ENCODE peak calls at places on chromosomes 5 and 9, in eight cellular contexts. F is heart left ventricle; I is stimulated activated CD8-positive, alpha-beta memory T cell treated with anti-CD3 and anti-CD28 coated beads, Interleukin-2, amount 100 ng/mL, for 48 hours; D is upper lobe of right lung; V is SK-N-MC; X is endothelial cell; R is amygdala; C is HL-60. Y is an unnamed sample.

GRCh38 chr5:32690153-32690552 is 21.0 kb upstream of the NPR3 start:
- DNase-seq in I (no peak), D (no peak), X (no peak), R (no peak), C (no peak), V (no peak), F (no peak), Y (no peak)

GRCh38 chr5:140342287-140342686 is 4.1 kb downstream of the HBEGF start:
- DNase-seq in I (no peak), F (no peak), C (peak), D (no peak), R (no peak), V (no peak), X (no peak), Y (no peak)

GRCh38 chr9:96256800-96257199 is 45.2 kb downstream of the HSD17B3 start:
- DNase-seq in I (no peak), R (no peak), C (no peak), F (no peak), D (no peak), X (peak), V (no peak), Y (peak)

GRCh38 chr5:57259704-57260103 is 85.8 kb downstream of the GPBP1 start:
- DNase-seq in V (no peak), I (no peak), X (no peak), F (no peak), C (no peak), R (no peak), D (no peak), Y (no peak)

GRCh38 chr9:35186524-35186923 is 24.7 kb downstream of the UNC13B start:
- DNase-seq in F (no peak), X (no peak), D (no peak), I (no peak), C (no peak), R (no peak), V (no peak), Y (no peak)

GRCh38 chr9:105118646-105119045 is 125.8 kb upstream of the SLC44A1 start:
- DNase-seq in R (no peak), V (no peak), D (no peak), C (no peak), X (no peak), I (no peak), F (no peak), Y (peak)

GRCh38 chr9:101131326-101131725 is 102.8 kb downstream of the PLPPR1 start:
- DNase-seq in F (no peak), D (no peak), V (no peak), X (no peak), R (no peak), I (no peak), C (no peak), Y (no peak)

GRCh38 chr5:851553-851952 is 767 bp upstream of the ZDHHC11 start:
- DNase-seq in C (no peak), R (no peak), I (no peak), X (no peak), F (peak), D (peak), V (no peak), Y (no peak)

GRCh38 chr9:97737429-97737828 is 40.3 kb upstream of the XPA start:
- DNase-seq in I (no peak), D (no peak), F (no peak), V (no peak), X (no peak), R (no peak), C (no peak), Y (no peak)

GRCh38 chr9:95009459-95009858 is 283.0 kb downstream of the AOPEP start:
- DNase-seq in R (no peak), F (no peak), C (no peak), I (no peak), D (no peak), X (no peak), V (no peak), Y (peak)

GRCh38 chr9:97752274-97752673 is 55.1 kb upstream of the XPA start:
- DNase-seq in C (no peak), V (no peak), F (no peak), I (no peak), R (no peak), D (no peak), X (no peak), Y (no peak)

GRCh38 chr5:42974546-42974945 is 65.6 kb downstream of the ANXA2R start:
- DNase-seq in I (no peak), C (no peak), X (no peak), R (no peak), F (no peak), V (no peak), D (no peak), Y (peak)

GRCh38 chr5:30040483-30041116 is 1152.9 kb upstream of the CDH6 start:
- DNase-seq in R (peak), I (no peak), C (peak), D (no peak), X (peak), V (peak), F (no peak), Y (peak)

GRCh38 chr5:152246401-152246800 is 158.7 kb downstream of the NMUR2 start:
- DNase-seq in F (no peak), R (no peak), D (no peak), V (no peak), C (no peak), I (no peak), X (peak), Y (peak)

GRCh38 chr5:98614341-98614740 is 159.1 kb upstream of the RGMB start:
- DNase-seq in X (no peak), F (no peak), R (no peak), D (no peak), I (no peak), V (no peak), C (no peak), Y (no peak)

GRCh38 chr5:66724336-66724735 is 128.1 kb downstream of the MAST4 start:
- DNase-seq in D (no peak), F (no peak), C (no peak), X (no peak), I (no peak), R (no peak), V (no peak), Y (no peak)

GRCh38 chr5:62587737-62588136 is 9.1 kb downstream of the LRRC70 start:
- DNase-seq in R (no peak), D (no peak), F (no peak), V (no peak), C (peak), I (no peak), X (no peak), Y (no peak)

GRCh38 chr9:98081477-98082219 is 25.1 kb downstream of the NANS start:
- DNase-seq in D (peak), C (peak), X (no peak), R (no peak), F (no peak), I (no peak), V (no peak), Y (no peak)

GRCh38 chr5:53100606-53101005 is 9.0 kb downstream of the MOCS2 start:
- DNase-seq in V (no peak), D (no peak), I (no peak), R (no peak), X (no peak), C (no peak), F (no peak), Y (no peak)

GRCh38 chr5:157309796-157310195 is 43.9 kb downstream of the CYFIP2 start:
- DNase-seq in F (no peak), X (no peak), R (no peak), I (no peak), C (no peak), D (no peak), V (no peak), Y (no peak)

GRCh38 chr9:134406366-134407122 is 80.3 kb downstream of the RXRA start:
- DNase-seq in F (no peak), I (no peak), C (no peak), R (no peak), X (no peak), D (no peak), V (no peak), Y (no peak)

GRCh38 chr5:100232730-100233129 is 302.4 kb upstream of the FAM174A start:
- DNase-seq in V (no peak), X (no peak), C (no peak), D (no peak), R (no peak), I (no peak), F (no peak), Y (no peak)

GRCh38 chr9:133773889-133774655 is 35.9 kb upstream of the SARDH start:
- DNase-seq in C (no peak), D (no peak), X (no peak), R (no peak), V (no peak), F (peak), I (no peak), Y (peak)

GRCh38 chr9:31005086-31005665 is 1379.3 kb upstream of the ACO1 start:
- DNase-seq in I (no peak), X (no peak), R (no peak), C (no peak), V (no peak), F (no peak), D (peak), Y (no peak)

GRCh38 chr9:105694848-105695581 is 674 bp downstream of the TMEM38B start:
- DNase-seq in I (peak), F (peak), X (peak), R (peak), C (peak), V (no peak), D (peak), Y (peak)

GRCh38 chr9:19036611-19037010 is 3.6 kb upstream of the SAXO1 start:
- DNase-seq in I (no peak), F (no peak), X (no peak), R (no peak), D (no peak), C (no peak), V (no peak), Y (no peak)

GRCh38 chr9:69535911-69536310 is 136.3 kb downstream of the APBA1 start:
- DNase-seq in D (no peak), R (no peak), F (no peak), X (no peak), I (no peak), V (no peak), C (no peak), Y (peak)

GRCh38 chr9:131418143-131419028 is 24.5 kb downstream of the PRRC2B start:
- DNase-seq in V (no peak), R (no peak), X (peak), F (no peak), I (no peak), D (peak), C (no peak), Y (no peak)

GRCh38 chr9:110626109-110626829 is 42.3 kb upstream of the MUSK start:
- DNase-seq in I (no peak), R (no peak), F (no peak), D (no peak), C (no peak), V (no peak), X (no peak), Y (peak)

GRCh38 chr5:54524082-54524481 is 6.5 kb downstream of the SNX18 start:
- DNase-seq in V (no peak), F (no peak), C (peak), D (no peak), X (no peak), I (no peak), R (no peak), Y (no peak)

GRCh38 chr5:76960004-76960625 is 7.3 kb downstream of the CRHBP start:
- DNase-seq in X (no peak), R (no peak), D (no peak), V (no peak), I (no peak), F (no peak), C (no peak), Y (peak)

GRCh38 chr5:35899805-35900204 is 38.6 kb downstream of the CAPSL start:
- DNase-seq in X (no peak), D (no peak), I (no peak), V (no peak), C (no peak), F (no peak), R (no peak), Y (no peak)

GRCh38 chr5:143708672-143709071 is 103.3 kb upstream of the HMHB1 start:
- DNase-seq in R (no peak), D (no peak), V (no peak), C (no peak), I (no peak), F (no peak), X (no peak), Y (no peak)